ENCODE peak calls at places on chromosomes 11 and 22, in eight cellular contexts. C is activated T-cell treated with anti-CD3 and anti-CD28 coated beads for 1 hour, I is nucleus accumbens, J is stomach, S is AML-193, U is left lung, W is T-helper 2 cell, V is Daoy. P is an unnamed sample.
A peak's percentile ranks its signal among the peaks of the same experiment; 100 is the strongest.

GRCh38 chr22:42270512-42271190 is at the start of gene TCF20:
- DNase-seq in U (peak; percentile 82), W (peak; percentile 68), V (peak; percentile 83), C (peak; percentile 73), I (peak; percentile 31), S (peak; percentile 50), J (peak; percentile 82), P (peak; percentile 73)

GRCh38 chr11:92810423-92810822 is 159.0 kb upstream of the MTNR1B start:
- DNase-seq in U (no peak), S (no peak), J (no peak), W (no peak), V (no peak), I (no peak), C (no peak), P (no peak)

GRCh38 chr11:95152878-95153856 is 63.5 kb downstream of the ENDOD1 start:
- DNase-seq in C (no peak), I (no peak), V (no peak), S (no peak), J (no peak), W (no peak), U (no peak), P (no peak)

GRCh38 chr11:60700689-60701508 is 1.5 kb downstream of the MS4A8 start:
- DNase-seq in U (no peak), J (peak; percentile 40), S (no peak), I (no peak), W (no peak), V (peak; percentile 28), C (no peak), P (peak; percentile 31)

GRCh38 chr11:26042113-26042512 is 289.8 kb upstream of the ANO3 start:
- DNase-seq in S (no peak), I (no peak), J (no peak), V (no peak), W (no peak), U (peak; percentile 29), C (no peak), P (peak; percentile 59)

GRCh38 chr11:63762662-63763505 is 5.7 kb downstream of the ZFTA start:
- DNase-seq in W (no peak), V (no peak), S (no peak), J (peak; percentile 54), U (peak; percentile 39), I (peak; percentile 53), C (no peak), P (peak; percentile 32)

GRCh38 chr11:117295438-117296137 is 4.4 kb downstream of the BACE1-AS start:
- DNase-seq in V (no peak), I (peak; percentile 82), S (no peak), U (no peak), J (no peak), C (no peak), W (no peak), P (no peak)

GRCh38 chr11:129732926-129733325 is 82.7 kb upstream of the TMEM45B start:
- DNase-seq in S (no peak), I (no peak), C (no peak), U (no peak), W (no peak), V (no peak), J (no peak), P (no peak)

GRCh38 chr11:116714902-116715301 is 57.9 kb downstream of the BUD13 start:
- DNase-seq in V (no peak), I (no peak), S (no peak), U (no peak), C (no peak), J (no peak), W (no peak), P (no peak)

GRCh38 chr11:70493891-70494290 is 95.6 kb downstream of the CTTN start:
- DNase-seq in S (no peak), W (no peak), V (no peak), I (no peak), J (no peak), U (no peak), C (no peak), P (no peak)

GRCh38 chr11:85961930-85962363 is 106.8 kb downstream of the CCDC83 start:
- DNase-seq in W (no peak), C (no peak), V (no peak), S (no peak), J (no peak), U (no peak), I (no peak), P (no peak)

GRCh38 chr22:33918676-33919590 is 1.3 kb downstream of the LARGE1 start:
- DNase-seq in U (no peak), S (no peak), W (no peak), J (no peak), I (no peak), C (no peak), V (peak; percentile 53), P (no peak)

GRCh38 chr11:9691865-9692264 is 28.0 kb downstream of the SWAP70 start:
- DNase-seq in V (peak; percentile 36), I (no peak), W (no peak), J (no peak), S (peak; percentile 65), C (no peak), U (no peak), P (no peak)

GRCh38 chr11:132028380-132029240 is 658.2 kb downstream of the NTM start:
- DNase-seq in I (no peak), V (peak; percentile 79), U (no peak), C (no peak), J (peak; percentile 28), S (peak; percentile 44), W (no peak), P (peak; percentile 23)

GRCh38 chr22:50089231-50090140 is at the start of gene MOV10L1:
- DNase-seq in V (no peak), U (peak; percentile 63), C (no peak), S (no peak), W (no peak), I (no peak), J (no peak), P (peak; percentile 54)

GRCh38 chr22:42562684-42563083 is 8.9 kb downstream of the SERHL2 start:
- DNase-seq in V (no peak), U (no peak), W (no peak), I (no peak), S (no peak), C (no peak), J (no peak), P (no peak)

GRCh38 chr22:50414476-50415248 is 60.2 kb downstream of the SBF1 start:
- DNase-seq in U (no peak), W (no peak), C (no peak), S (no peak), I (no peak), J (no peak), V (no peak), P (no peak)